ENCODE peak calls at places on chromosomes 4 and X, in six cellular contexts. F, C, Q, W, X and A are unnamed samples.

GRCh38 chr4:23881674-23882337 is 8.0 kb downstream of the PPARGC1A start:
- DNase-seq in F (no peak), C (no peak), Q (no peak), W (no peak), X (no peak), A (no peak)

GRCh38 chr4:8050555-8051206 is 107.9 kb downstream of the ABLIM2 start:
- DNase-seq in F (no peak), C (peak), Q (peak), W (no peak), X (peak), A (no peak)

GRCh38 chrX:1727531-1728027 is 112.7 kb downstream of the ASMT start:
- DNase-seq in F (no peak), C (no peak), Q (no peak), W (no peak), X (no peak), A (no peak)

GRCh38 chr4:212438-213174 is 88.3 kb downstream of the ZNF718 start:
- DNase-seq in F (no peak), C (peak), Q (peak), W (peak), X (peak), A (no peak)

GRCh38 chr4:88112856-88113255 is 45.6 kb downstream of the ABCG2 start:
- DNase-seq in F (no peak), C (no peak), Q (no peak), W (no peak), X (no peak), A (no peak)

GRCh38 chr4:86892639-86892965 is 380 bp upstream of the C4orf36 start:
- DNase-seq in F (no peak), C (no peak), Q (no peak), W (no peak), X (no peak), A (no peak)

GRCh38 chr4:77473509-77473908 is 132.1 kb upstream of the CXCL13 start:
- DNase-seq in F (no peak), C (no peak), Q (no peak), W (no peak), X (no peak), A (no peak)

GRCh38 chr4:24274401-24275035 is 309.8 kb downstream of the DHX15 start:
- DNase-seq in F (no peak), C (no peak), Q (no peak), W (peak), X (no peak), A (no peak)